ENCODE peak calls at places on chromosomes 5 and 9, in ten cellular contexts. One of them, this sample, is unnamed.

GRCh38 chr9:4099961-4100360 is 199.9 kb downstream of the GLIS3 start:
- DNase-seq in GM13977: no peak
- DNase-seq in nephron progenitor cell: no peak
- DNase-seq in A549: no peak
- DNase-seq in vagina: no peak
- DNase-seq in astrocyte: no peak
- DNase-seq in suprapubic skin: no peak
- DNase-seq in dorsolateral prefrontal cortex: no peak
- DNase-seq in GM13976: no peak
- DNase-seq in GM12865: peak
- DNase-seq in this sample: no peak

GRCh38 chr5:173051746-173052145 is 4.4 kb upstream of the CREBRF start:
- DNase-seq in GM13977: no peak
- DNase-seq in nephron progenitor cell: no peak
- DNase-seq in A549: no peak
- DNase-seq in vagina: no peak
- DNase-seq in astrocyte: peak
- DNase-seq in suprapubic skin: no peak
- DNase-seq in dorsolateral prefrontal cortex: no peak
- DNase-seq in GM13976: no peak
- DNase-seq in GM12865: no peak
- DNase-seq in this sample: no peak

GRCh38 chr9:127955294-127956015 is 17.8 kb upstream of the DPM2 start:
- DNase-seq in GM13977: peak
- DNase-seq in nephron progenitor cell: no peak
- DNase-seq in A549: peak
- DNase-seq in vagina: no peak
- DNase-seq in astrocyte: peak
- DNase-seq in suprapubic skin: no peak
- DNase-seq in dorsolateral prefrontal cortex: peak
- DNase-seq in GM13976: peak
- DNase-seq in GM12865: peak
- DNase-seq in this sample: no peak

GRCh38 chr5:56601641-56602071 is 213.7 kb upstream of the MAP3K1 start:
- DNase-seq in GM13977: no peak
- DNase-seq in nephron progenitor cell: no peak
- DNase-seq in A549: no peak
- DNase-seq in vagina: no peak
- DNase-seq in astrocyte: peak
- DNase-seq in suprapubic skin: no peak
- DNase-seq in dorsolateral prefrontal cortex: no peak
- DNase-seq in GM13976: no peak
- DNase-seq in GM12865: no peak
- DNase-seq in this sample: no peak

GRCh38 chr5:39561421-39561820 is 136.6 kb upstream of the DAB2 start:
- DNase-seq in GM13977: no peak
- DNase-seq in nephron progenitor cell: no peak
- DNase-seq in A549: no peak
- DNase-seq in vagina: no peak
- DNase-seq in astrocyte: no peak
- DNase-seq in suprapubic skin: no peak
- DNase-seq in dorsolateral prefrontal cortex: no peak
- DNase-seq in GM13976: no peak
- DNase-seq in GM12865: no peak
- DNase-seq in this sample: no peak

GRCh38 chr5:142872795-142873194 is 102.6 kb downstream of the ARHGAP26 start:
- DNase-seq in GM13977: no peak
- DNase-seq in nephron progenitor cell: no peak
- DNase-seq in A549: no peak
- DNase-seq in vagina: no peak
- DNase-seq in astrocyte: peak
- DNase-seq in suprapubic skin: no peak
- DNase-seq in dorsolateral prefrontal cortex: no peak
- DNase-seq in GM13976: no peak
- DNase-seq in GM12865: no peak
- DNase-seq in this sample: no peak

GRCh38 chr5:58459860-58460726 is at the start of gene PLK2:
- DNase-seq in GM13977: peak
- DNase-seq in nephron progenitor cell: peak
- DNase-seq in A549: peak
- DNase-seq in vagina: no peak
- DNase-seq in astrocyte: peak
- DNase-seq in suprapubic skin: peak
- DNase-seq in dorsolateral prefrontal cortex: peak
- DNase-seq in GM13976: peak
- DNase-seq in GM12865: peak
- DNase-seq in this sample: peak

GRCh38 chr9:113513111-113513510 is 49.6 kb downstream of the RGS3 start:
- DNase-seq in GM13977: no peak
- DNase-seq in nephron progenitor cell: no peak
- DNase-seq in A549: no peak
- DNase-seq in vagina: no peak
- DNase-seq in astrocyte: no peak
- DNase-seq in suprapubic skin: no peak
- DNase-seq in dorsolateral prefrontal cortex: no peak
- DNase-seq in GM13976: no peak
- DNase-seq in GM12865: no peak
- DNase-seq in this sample: no peak

GRCh38 chr5:89110916-89111646 is 228.1 kb upstream of the MEF2C start:
- DNase-seq in GM13977: no peak
- DNase-seq in nephron progenitor cell: no peak
- DNase-seq in A549: no peak
- DNase-seq in vagina: no peak
- DNase-seq in astrocyte: peak
- DNase-seq in suprapubic skin: no peak
- DNase-seq in dorsolateral prefrontal cortex: no peak
- DNase-seq in GM13976: no peak
- DNase-seq in GM12865: no peak
- DNase-seq in this sample: no peak

GRCh38 chr5:15267966-15268365 is 232.0 kb upstream of the FBXL7 start:
- DNase-seq in GM13977: no peak
- DNase-seq in nephron progenitor cell: no peak
- DNase-seq in A549: no peak
- DNase-seq in vagina: no peak
- DNase-seq in astrocyte: no peak
- DNase-seq in suprapubic skin: no peak
- DNase-seq in dorsolateral prefrontal cortex: no peak
- DNase-seq in GM13976: no peak
- DNase-seq in GM12865: no peak
- DNase-seq in this sample: no peak

GRCh38 chr9:127567119-127567897 is 44.8 kb upstream of the STXBP1 start:
- DNase-seq in GM13977: no peak
- DNase-seq in nephron progenitor cell: peak
- DNase-seq in A549: no peak
- DNase-seq in vagina: no peak
- DNase-seq in astrocyte: no peak
- DNase-seq in suprapubic skin: no peak
- DNase-seq in dorsolateral prefrontal cortex: no peak
- DNase-seq in GM13976: no peak
- DNase-seq in GM12865: no peak
- DNase-seq in this sample: peak

GRCh38 chr5:9399094-9399493 is 146.8 kb downstream of the SEMA5A start:
- DNase-seq in GM13977: no peak
- DNase-seq in nephron progenitor cell: no peak
- DNase-seq in A549: no peak
- DNase-seq in vagina: no peak
- DNase-seq in astrocyte: no peak
- DNase-seq in suprapubic skin: no peak
- DNase-seq in dorsolateral prefrontal cortex: no peak
- DNase-seq in GM13976: no peak
- DNase-seq in GM12865: no peak
- DNase-seq in this sample: no peak

GRCh38 chr5:108749130-108749861 is 1.6 kb downstream of the FER start:
- DNase-seq in GM13977: peak
- DNase-seq in nephron progenitor cell: peak
- DNase-seq in A549: peak
- DNase-seq in vagina: no peak
- DNase-seq in astrocyte: peak
- DNase-seq in suprapubic skin: peak
- DNase-seq in dorsolateral prefrontal cortex: peak
- DNase-seq in GM13976: peak
- DNase-seq in GM12865: peak
- DNase-seq in this sample: no peak
- TF ChIP-seq CTCF in GM13977: no peak
- TF ChIP-seq CTCF in nephron progenitor cell: no peak
- TF ChIP-seq CTCF in A549: no peak
- TF ChIP-seq CTCF in vagina: no peak
- TF ChIP-seq CTCF in astrocyte: no peak
- TF ChIP-seq CTCF in suprapubic skin: no peak
- TF ChIP-seq CTCF in dorsolateral prefrontal cortex: no peak
- TF ChIP-seq CTCF in GM13976: no peak
- TF ChIP-seq CTCF in GM12865: no peak
- TF ChIP-seq CTCF in this sample: peak

GRCh38 chr9:91428431-91428830 is 4.8 kb upstream of the NFIL3 start:
- DNase-seq in GM13977: no peak
- DNase-seq in nephron progenitor cell: no peak
- DNase-seq in A549: no peak
- DNase-seq in vagina: no peak
- DNase-seq in astrocyte: no peak
- DNase-seq in suprapubic skin: no peak
- DNase-seq in dorsolateral prefrontal cortex: no peak
- DNase-seq in GM13976: no peak
- DNase-seq in GM12865: no peak
- DNase-seq in this sample: no peak

GRCh38 chr9:91431485-91431884 is 7.9 kb upstream of the NFIL3 start:
- DNase-seq in GM13977: no peak
- DNase-seq in nephron progenitor cell: no peak
- DNase-seq in A549: no peak
- DNase-seq in vagina: no peak
- DNase-seq in astrocyte: no peak
- DNase-seq in suprapubic skin: no peak
- DNase-seq in dorsolateral prefrontal cortex: no peak
- DNase-seq in GM13976: no peak
- DNase-seq in GM12865: no peak
- DNase-seq in this sample: no peak

GRCh38 chr9:91428927-91429351 is 5.3 kb upstream of the NFIL3 start:
- DNase-seq in GM13977: no peak
- DNase-seq in nephron progenitor cell: no peak
- DNase-seq in A549: no peak
- DNase-seq in vagina: no peak
- DNase-seq in astrocyte: no peak
- DNase-seq in suprapubic skin: no peak
- DNase-seq in dorsolateral prefrontal cortex: no peak
- DNase-seq in GM13976: no peak
- DNase-seq in GM12865: no peak
- DNase-seq in this sample: no peak

GRCh38 chr9:91427873-91428272 is 4.2 kb upstream of the NFIL3 start:
- DNase-seq in GM13977: no peak
- DNase-seq in nephron progenitor cell: no peak
- DNase-seq in A549: no peak
- DNase-seq in vagina: no peak
- DNase-seq in astrocyte: peak
- DNase-seq in suprapubic skin: no peak
- DNase-seq in dorsolateral prefrontal cortex: no peak
- DNase-seq in GM13976: no peak
- DNase-seq in GM12865: no peak
- DNase-seq in this sample: no peak

DNA sequence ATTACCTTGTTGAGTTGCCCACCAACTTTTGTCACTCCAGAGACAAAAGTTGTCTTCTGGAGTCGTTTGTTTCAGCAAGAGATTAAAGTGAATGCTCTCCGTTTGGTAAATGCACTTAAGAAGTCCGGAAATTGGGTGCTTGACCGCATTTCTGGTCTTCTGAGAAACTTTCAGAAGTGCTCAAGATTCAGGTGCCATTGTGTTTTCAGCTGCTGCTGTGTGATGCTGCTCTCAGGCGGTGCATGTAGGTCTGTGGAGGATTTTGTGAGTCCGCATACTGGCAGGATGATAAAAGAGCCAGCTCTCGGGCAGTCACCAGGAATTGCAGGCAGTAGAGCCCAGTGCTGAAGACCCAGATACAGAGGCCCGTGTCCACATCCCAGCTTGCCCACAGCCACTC is 5.9 kb upstream of the NFIL3 start:
- DNase-seq in GM13977: no peak
- DNase-seq in nephron progenitor cell: no peak
- DNase-seq in A549: no peak
- DNase-seq in vagina: no peak
- DNase-seq in astrocyte: no peak
- DNase-seq in suprapubic skin: no peak
- DNase-seq in dorsolateral prefrontal cortex: no peak
- DNase-seq in GM13976: no peak
- DNase-seq in GM12865: peak
- DNase-seq in this sample: no peak
- TF ChIP-seq CTCF in GM13977: no peak
- TF ChIP-seq CTCF in nephron progenitor cell: no peak
- TF ChIP-seq CTCF in A549: no peak
- TF ChIP-seq CTCF in vagina: no peak
- TF ChIP-seq CTCF in astrocyte: no peak
- TF ChIP-seq CTCF in suprapubic skin: no peak
- TF ChIP-seq CTCF in dorsolateral prefrontal cortex: no peak
- TF ChIP-seq CTCF in GM13976: no peak
- TF ChIP-seq CTCF in GM12865: no peak
- TF ChIP-seq CTCF in this sample: no peak

DNA sequence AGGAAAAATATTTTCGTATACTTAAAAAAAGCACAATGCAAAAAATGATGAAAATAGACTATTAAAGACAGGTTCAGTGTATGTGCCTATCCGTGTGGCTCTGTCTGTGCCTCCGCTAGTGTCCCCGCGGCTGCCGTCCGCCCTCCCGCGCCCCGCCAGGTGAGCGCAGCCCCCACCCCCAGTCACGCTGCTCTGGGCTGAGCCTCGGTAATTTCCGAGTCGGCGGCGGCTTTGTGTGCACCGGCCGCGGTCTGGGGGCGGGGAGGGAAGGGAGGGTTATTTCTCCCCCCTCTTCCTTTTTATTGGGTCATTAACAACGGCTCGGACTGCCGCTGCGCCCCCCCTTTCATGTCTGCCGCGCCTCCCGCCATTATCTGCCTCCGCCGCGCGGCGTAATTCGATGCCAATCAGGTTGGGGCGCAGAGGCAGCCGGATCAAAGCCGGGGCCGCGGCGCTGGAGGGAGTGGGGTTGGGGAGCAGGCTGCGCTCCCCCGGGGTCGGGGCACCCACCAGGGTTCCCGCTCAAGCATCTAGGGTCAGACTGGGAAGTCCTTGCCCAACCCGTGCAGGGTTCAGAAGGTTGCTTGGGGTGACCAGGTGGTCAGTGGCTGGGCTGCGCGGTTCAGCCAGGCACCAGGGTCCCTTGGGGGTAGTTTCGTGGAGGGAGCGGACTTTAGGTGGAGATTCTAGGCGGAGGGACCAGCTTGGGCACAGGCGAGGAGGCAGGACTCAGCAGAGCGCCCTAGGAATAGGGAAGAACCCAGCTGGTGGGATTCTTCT is 39.5 kb upstream of the PSD2 start:
- DNase-seq in GM13977: peak
- DNase-seq in nephron progenitor cell: peak
- DNase-seq in A549: no peak
- DNase-seq in vagina: no peak
- DNase-seq in astrocyte: no peak
- DNase-seq in suprapubic skin: no peak
- DNase-seq in dorsolateral prefrontal cortex: no peak
- DNase-seq in GM13976: peak
- DNase-seq in GM12865: no peak
- DNase-seq in this sample: no peak
- TF ChIP-seq CTCF in GM13977: no peak
- TF ChIP-seq CTCF in nephron progenitor cell: no peak
- TF ChIP-seq CTCF in A549: no peak
- TF ChIP-seq CTCF in vagina: no peak
- TF ChIP-seq CTCF in astrocyte: no peak
- TF ChIP-seq CTCF in suprapubic skin: no peak
- TF ChIP-seq CTCF in dorsolateral prefrontal cortex: no peak
- TF ChIP-seq CTCF in GM13976: no peak
- TF ChIP-seq CTCF in GM12865: no peak
- TF ChIP-seq CTCF in this sample: no peak

GRCh38 chr5:54159153-54159836 is 151.1 kb downstream of the ARL15 start:
- DNase-seq in GM13977: no peak
- DNase-seq in nephron progenitor cell: no peak
- DNase-seq in A549: peak
- DNase-seq in vagina: no peak
- DNase-seq in astrocyte: peak
- DNase-seq in suprapubic skin: no peak
- DNase-seq in dorsolateral prefrontal cortex: no peak
- DNase-seq in GM13976: no peak
- DNase-seq in GM12865: no peak
- DNase-seq in this sample: no peak
- TF ChIP-seq CTCF in GM13977: peak
- TF ChIP-seq CTCF in nephron progenitor cell: no peak
- TF ChIP-seq CTCF in A549: no peak
- TF ChIP-seq CTCF in vagina: no peak
- TF ChIP-seq CTCF in astrocyte: no peak
- TF ChIP-seq CTCF in suprapubic skin: no peak
- TF ChIP-seq CTCF in dorsolateral prefrontal cortex: no peak
- TF ChIP-seq CTCF in GM13976: no peak
- TF ChIP-seq CTCF in GM12865: no peak
- TF ChIP-seq CTCF in this sample: no peak